ENCODE peak calls at places on chromosomes 16 and 17, in seven cellular contexts. One of them, this sample, is unnamed.

GRCh38 chr17:48611681-48612455 is 1.1 kb upstream of the HOXB7 start:
- DNase-seq in lower lobe of right lung: no peak
- DNase-seq in OCI-LY7: peak; percentile 25
- DNase-seq in lung: no peak
- DNase-seq in ascending aorta: no peak
- DNase-seq in body of pancreas: no peak
- DNase-seq in stomach: no peak
- DNase-seq in this sample: no peak

GRCh38 chr17:48127371-48128051 is 19.9 kb downstream of the SNX11 start:
- DNase-seq in body of pancreas: no peak
- DNase-seq in lung: no peak
- DNase-seq in OCI-LY7: no peak
- DNase-seq in stomach: no peak
- DNase-seq in lower lobe of right lung: no peak
- DNase-seq in ascending aorta: no peak
- DNase-seq in this sample: peak; percentile 54

GRCh38 chr17:45740553-45741330 is 43.4 kb upstream of the CRHR1 start:
- DNase-seq in OCI-LY7: peak; percentile 74
- DNase-seq in lung: peak; percentile 32
- DNase-seq in ascending aorta: no peak
- DNase-seq in lower lobe of right lung: no peak
- DNase-seq in body of pancreas: no peak
- DNase-seq in stomach: no peak
- DNase-seq in this sample: peak; percentile 36

GRCh38 chr16:89502319-89502843 is 5.8 kb upstream of the SPG7 start:
- DNase-seq in stomach: peak; percentile 86
- DNase-seq in ascending aorta: no peak
- DNase-seq in lung: peak; percentile 77
- DNase-seq in body of pancreas: peak; percentile 92
- DNase-seq in lower lobe of right lung: peak; percentile 74
- DNase-seq in OCI-LY7: no peak
- DNase-seq in this sample: peak; percentile 81

GRCh38 chr16:72903176-72903575 is 144.8 kb downstream of the ZFHX3 start:
- DNase-seq in lung: no peak
- DNase-seq in ascending aorta: no peak
- DNase-seq in stomach: no peak
- DNase-seq in OCI-LY7: no peak
- DNase-seq in lower lobe of right lung: no peak
- DNase-seq in body of pancreas: no peak
- DNase-seq in this sample: no peak

GRCh38 chr16:6684076-6684673 is 648.5 kb upstream of the RBFOX1 start:
- DNase-seq in ascending aorta: no peak
- DNase-seq in stomach: no peak
- DNase-seq in OCI-LY7: peak; percentile 35
- DNase-seq in body of pancreas: peak; percentile 11
- DNase-seq in lower lobe of right lung: no peak
- DNase-seq in lung: no peak
- DNase-seq in this sample: peak; percentile 31

GRCh38 chr17:78474631-78475146 is 96.2 kb downstream of the PGS1 start:
- DNase-seq in body of pancreas: no peak
- DNase-seq in lung: no peak
- DNase-seq in stomach: peak; percentile 28
- DNase-seq in OCI-LY7: no peak
- DNase-seq in ascending aorta: no peak
- DNase-seq in lower lobe of right lung: no peak
- DNase-seq in this sample: peak; percentile 82

GRCh38 chr17:69142473-69142802 is 743 bp upstream of the ABCA6 start:
- DNase-seq in lung: no peak
- DNase-seq in lower lobe of right lung: no peak
- DNase-seq in body of pancreas: no peak
- DNase-seq in ascending aorta: no peak
- DNase-seq in stomach: no peak
- DNase-seq in OCI-LY7: no peak
- DNase-seq in this sample: no peak

GRCh38 chr16:2752850-2753522 is 548 bp downstream of the SRRM2 start:
- DNase-seq in ascending aorta: no peak
- DNase-seq in OCI-LY7: peak; percentile 79
- DNase-seq in lung: no peak
- DNase-seq in stomach: peak; percentile 86
- DNase-seq in body of pancreas: peak; percentile 90
- DNase-seq in lower lobe of right lung: peak; percentile 88
- DNase-seq in this sample: peak; percentile 81

GRCh38 chr16:265002-265529 is 10.7 kb downstream of the RGS11 start:
- DNase-seq in lower lobe of right lung: no peak
- DNase-seq in body of pancreas: no peak
- DNase-seq in ascending aorta: no peak
- DNase-seq in OCI-LY7: no peak
- DNase-seq in stomach: no peak
- DNase-seq in lung: no peak
- DNase-seq in this sample: no peak

GRCh38 chr16:85204242-85205010 is 92.2 kb upstream of the CIBAR2 start:
- DNase-seq in stomach: no peak
- DNase-seq in body of pancreas: no peak
- DNase-seq in OCI-LY7: no peak
- DNase-seq in lower lobe of right lung: no peak
- DNase-seq in ascending aorta: no peak
- DNase-seq in lung: no peak
- DNase-seq in this sample: no peak

GRCh38 chr17:76725580-76726230 is 701 bp downstream of the JMJD6 start:
- DNase-seq in stomach: peak; percentile 73
- DNase-seq in lung: peak; percentile 72
- DNase-seq in body of pancreas: peak; percentile 91
- DNase-seq in OCI-LY7: peak; percentile 74
- DNase-seq in lower lobe of right lung: peak; percentile 85
- DNase-seq in ascending aorta: peak; percentile 60
- DNase-seq in this sample: peak; percentile 75

GRCh38 chr17:69575346-69575761 is 160.9 kb downstream of the MAP2K6 start:
- DNase-seq in lower lobe of right lung: no peak
- DNase-seq in ascending aorta: no peak
- DNase-seq in stomach: no peak
- DNase-seq in body of pancreas: no peak
- DNase-seq in OCI-LY7: peak; percentile 59
- DNase-seq in lung: no peak
- DNase-seq in this sample: peak; percentile 53

GRCh38 chr16:67021321-67021720 is 7.6 kb upstream of the CBFB start:
- DNase-seq in body of pancreas: no peak
- DNase-seq in lung: no peak
- DNase-seq in lower lobe of right lung: no peak
- DNase-seq in OCI-LY7: peak; percentile 22
- DNase-seq in ascending aorta: no peak
- DNase-seq in stomach: peak; percentile 1
- DNase-seq in this sample: no peak

GRCh38 chr16:73878616-73879015 is 418.0 kb upstream of the PSMD7 start:
- DNase-seq in ascending aorta: no peak
- DNase-seq in OCI-LY7: peak; percentile 29
- DNase-seq in stomach: no peak
- DNase-seq in lower lobe of right lung: no peak
- DNase-seq in body of pancreas: no peak
- DNase-seq in lung: no peak
- DNase-seq in this sample: no peak

GRCh38 chr17:694239-694638 is 20.4 kb downstream of the VPS53 start:
- DNase-seq in OCI-LY7: no peak
- DNase-seq in lower lobe of right lung: no peak
- DNase-seq in lung: no peak
- DNase-seq in ascending aorta: no peak
- DNase-seq in body of pancreas: no peak
- DNase-seq in stomach: no peak
- DNase-seq in this sample: no peak

GRCh38 chr17:41684050-41684449 is 4.6 kb upstream of the EIF1 start:
- DNase-seq in body of pancreas: no peak
- DNase-seq in lower lobe of right lung: no peak
- DNase-seq in ascending aorta: no peak
- DNase-seq in lung: no peak
- DNase-seq in OCI-LY7: no peak
- DNase-seq in stomach: no peak
- DNase-seq in this sample: no peak

GRCh38 chr16:62404857-62405611 is 368.8 kb upstream of the CDH8 start:
- DNase-seq in OCI-LY7: no peak
- DNase-seq in lung: no peak
- DNase-seq in ascending aorta: no peak
- DNase-seq in stomach: no peak
- DNase-seq in body of pancreas: no peak
- DNase-seq in lower lobe of right lung: no peak
- DNase-seq in this sample: no peak

GRCh38 chr17:4263282-4264215 is at the start of gene ANKFY1:
- DNase-seq in OCI-LY7: peak; percentile 97
- DNase-seq in stomach: peak; percentile 96
- DNase-seq in body of pancreas: peak; percentile 96
- DNase-seq in ascending aorta: peak; percentile 83
- DNase-seq in lung: peak; percentile 98
- DNase-seq in lower lobe of right lung: peak; percentile 97
- DNase-seq in this sample: peak; percentile 97
- TF ChIP-seq CTCF in OCI-LY7: peak; percentile 42
- TF ChIP-seq CTCF in stomach: no peak
- TF ChIP-seq CTCF in body of pancreas: peak; percentile 15
- TF ChIP-seq CTCF in ascending aorta: peak; percentile 17
- TF ChIP-seq CTCF in lung: no peak
- TF ChIP-seq CTCF in lower lobe of right lung: peak; percentile 26
- TF ChIP-seq CTCF in this sample: no peak

DNA sequence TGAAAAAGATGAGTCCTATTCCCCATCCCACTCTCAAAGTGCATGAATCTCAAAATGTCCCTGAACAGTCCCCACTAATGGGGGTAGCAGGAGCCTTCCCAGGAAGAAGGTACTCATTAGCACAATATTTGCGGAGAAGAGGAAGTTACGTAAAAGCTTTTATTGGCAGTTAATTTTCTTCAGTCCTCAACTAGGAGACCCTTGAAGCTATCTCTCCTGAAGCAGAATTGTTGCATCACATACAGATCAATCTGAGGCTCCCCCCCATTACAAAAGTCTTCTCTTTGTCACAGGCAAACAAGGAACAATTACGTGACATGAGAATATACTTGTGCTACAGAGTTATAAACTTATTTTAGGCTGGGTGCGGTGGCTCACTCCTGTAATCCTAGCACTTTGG is 14.2 kb downstream of the SLFN12L start:
- DNase-seq in OCI-LY7: no peak
- DNase-seq in lower lobe of right lung: no peak
- DNase-seq in lung: no peak
- DNase-seq in ascending aorta: no peak
- DNase-seq in body of pancreas: no peak
- DNase-seq in stomach: no peak
- DNase-seq in this sample: no peak
- H3K4me1 ChIP-seq in OCI-LY7: no peaks in the 10 kb centered on the region
- H3K4me1 ChIP-seq in lower lobe of right lung: peaks cover 12% of the 10 kb centered on the region
- H3K4me1 ChIP-seq in lung: no peaks in the 10 kb centered on the region
- H3K4me1 ChIP-seq in ascending aorta: no peaks in the 10 kb centered on the region
- H3K4me1 ChIP-seq in body of pancreas: no peaks in the 10 kb centered on the region
- H3K4me1 ChIP-seq in stomach: no peaks in the 10 kb centered on the region
- H3K4me1 ChIP-seq in this sample: no peaks in the 10 kb centered on the region

DNA sequence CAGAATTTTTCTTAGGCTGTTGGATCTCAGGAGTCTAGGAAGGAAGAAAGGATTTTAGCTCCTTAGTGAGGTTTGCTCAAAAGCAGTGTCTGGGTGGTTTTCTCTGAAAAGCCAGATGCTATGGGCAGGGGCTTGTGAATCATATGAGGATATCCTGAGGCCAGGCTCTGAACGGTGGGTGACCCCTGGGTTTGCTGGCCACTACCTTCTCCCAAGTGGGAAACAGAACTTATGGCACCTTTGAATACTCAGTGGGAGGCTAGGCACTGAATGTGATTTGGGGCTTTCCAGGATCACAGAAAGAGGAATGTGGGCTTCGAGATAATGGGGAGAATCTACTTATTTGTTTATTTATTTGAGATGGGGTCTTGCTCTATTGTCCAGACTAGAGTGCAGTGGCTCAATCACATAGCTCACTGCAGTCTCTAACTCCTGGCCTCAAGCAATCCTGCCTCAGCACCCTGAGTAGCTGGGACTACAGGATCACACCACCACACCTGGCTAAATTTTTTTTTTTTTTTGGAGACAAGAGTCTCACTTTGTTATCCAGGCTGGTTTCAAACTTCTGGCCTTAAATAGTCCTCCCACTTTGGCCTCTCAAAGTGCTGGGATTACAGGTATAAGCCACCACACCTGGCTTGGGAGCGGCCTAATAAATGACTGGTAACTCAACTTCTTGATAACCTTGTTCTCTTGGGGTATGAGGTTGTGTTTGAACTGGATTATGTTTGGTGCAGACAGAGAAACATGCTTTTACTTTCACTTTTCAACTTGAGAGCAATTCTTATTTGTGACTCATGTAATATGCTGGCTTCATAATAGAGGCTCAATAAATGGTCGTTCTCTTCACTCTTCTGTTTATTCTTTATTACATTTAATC is 129.4 kb upstream of the HS3ST2 start:
- DNase-seq in stomach: no peak
- DNase-seq in OCI-LY7: no peak
- DNase-seq in lung: no peak
- DNase-seq in ascending aorta: no peak
- DNase-seq in lower lobe of right lung: no peak
- DNase-seq in body of pancreas: no peak
- DNase-seq in this sample: no peak
- H3K27ac ChIP-seq in stomach: no peak overlapping the region
- H3K27ac ChIP-seq in OCI-LY7: no peak overlapping the region
- H3K27ac ChIP-seq in lung: no peak overlapping the region
- H3K27ac ChIP-seq in ascending aorta: peak overlapping the region; percentile 71
- H3K27ac ChIP-seq in lower lobe of right lung: peak overlapping the region; percentile 15
- H3K27ac ChIP-seq in body of pancreas: no peak overlapping the region
- H3K27ac ChIP-seq in this sample: peak overlapping the region; percentile 67

GRCh38 chr17:81287741-81288430 is 7.2 kb downstream of the SLC38A10 start:
- DNase-seq in lower lobe of right lung: no peak
- DNase-seq in OCI-LY7: no peak
- DNase-seq in body of pancreas: no peak
- DNase-seq in ascending aorta: no peak
- DNase-seq in lung: no peak
- DNase-seq in stomach: no peak
- DNase-seq in this sample: no peak
- TF ChIP-seq CTCF in lower lobe of right lung: no peak
- TF ChIP-seq CTCF in OCI-LY7: no peak
- TF ChIP-seq CTCF in body of pancreas: no peak
- TF ChIP-seq CTCF in ascending aorta: no peak
- TF ChIP-seq CTCF in lung: no peak
- TF ChIP-seq CTCF in stomach: no peak
- TF ChIP-seq CTCF in this sample: no peak